ENCODE peak calls at places on chromosomes 2 and 18, in nine cellular contexts. F is astrocyte of the spinal cord, A is GM12864, B is endothelial cell, G is HL-60, R is PC-3, W is glutamatergic neuron, O is NB4, D is progenitor cell of endocrine pancreas. P is an unnamed sample.

GRCh38 chr2:71824436-71824835 is 323.2 kb downstream of the CYP26B1 start:
- DNase-seq in O (no peak), A (no peak), F (no peak), R (no peak), B (no peak), D (no peak), W (no peak), G (no peak), P (no peak)

GRCh38 chr2:21036708-21037670 is 6.9 kb downstream of the APOB start:
- DNase-seq in R (no peak), F (no peak), O (no peak), G (no peak), B (no peak), W (no peak), A (no peak), D (no peak), P (no peak)

GRCh38 chr2:114797540-114797939 is 355.1 kb downstream of the DPP10 start:
- DNase-seq in B (no peak), W (no peak), R (no peak), G (no peak), F (no peak), A (no peak), O (no peak), D (no peak), P (no peak)

GRCh38 chr2:29367986-29368677 is 252.9 kb downstream of the CLIP4 start:
- DNase-seq in F (peak), W (no peak), B (no peak), G (no peak), R (peak), O (no peak), A (no peak), D (no peak), P (no peak)

GRCh38 chr18:11124054-11124453 is 25.3 kb downstream of the PIEZO2 start:
- DNase-seq in F (no peak), W (no peak), G (no peak), A (no peak), R (no peak), O (no peak), D (no peak), B (no peak), P (no peak)

GRCh38 chr2:200703132-200703925 is 108.4 kb upstream of the BZW1 start:
- DNase-seq in W (no peak), G (peak), R (peak), A (no peak), O (peak), D (no peak), B (peak), F (peak), P (no peak)

GRCh38 chr2:205763708-205764501 is 81.6 kb downstream of the NRP2 start:
- DNase-seq in G (peak), B (peak), D (peak), A (no peak), W (peak), O (peak), F (peak), R (no peak), P (peak)

GRCh38 chr2:96267159-96267971 is 1.3 kb downstream of the CIAO1 start:
- DNase-seq in W (peak), D (no peak), G (peak), A (no peak), O (peak), B (peak), F (peak), R (peak), P (peak)

GRCh38 chr2:33484042-33484621 is 7.7 kb downstream of the RASGRP3 start:
- DNase-seq in D (no peak), R (no peak), G (no peak), B (no peak), F (no peak), A (no peak), W (no peak), O (no peak), P (no peak)

GRCh38 chr2:95026471-95027368 is 1.2 kb downstream of the MAL start:
- DNase-seq in B (no peak), G (no peak), F (no peak), W (peak), A (no peak), O (no peak), R (no peak), D (no peak), P (peak)

GRCh38 chr2:20137884-20138283 is 86.5 kb upstream of the LAPTM4A start:
- DNase-seq in W (no peak), O (no peak), A (no peak), B (no peak), F (no peak), G (no peak), R (no peak), D (no peak), P (no peak)

GRCh38 chr18:72504866-72505265 is 39.3 kb downstream of the CBLN2 start:
- DNase-seq in R (no peak), O (no peak), F (no peak), W (no peak), B (no peak), A (no peak), G (no peak), D (no peak), P (no peak)

GRCh38 chr2:132415256-132416079 is 1.1 kb upstream of the GPR39 start:
- DNase-seq in G (no peak), W (peak), D (peak), R (peak), A (no peak), O (no peak), F (peak), B (no peak), P (no peak)

GRCh38 chr2:27095427-27095744 is 8.8 kb downstream of the KHK start:
- DNase-seq in D (no peak), B (no peak), O (no peak), F (no peak), R (no peak), G (no peak), W (no peak), A (no peak), P (no peak)

GRCh38 chr2:186422226-186422625 is 63.8 kb upstream of the ZC3H15 start:
- DNase-seq in A (no peak), O (peak), W (no peak), D (no peak), G (no peak), F (peak), R (peak), B (no peak), P (no peak)

GRCh38 chr18:27110319-27110718 is 74.8 kb downstream of the CHST9 start:
- DNase-seq in R (no peak), G (no peak), D (no peak), F (no peak), B (no peak), W (no peak), O (no peak), A (no peak), P (no peak)

GRCh38 chr2:156356006-156356764 is 23.7 kb upstream of the NR4A2 start:
- DNase-seq in F (peak), W (no peak), R (peak), O (peak), A (no peak), G (peak), D (no peak), B (no peak), P (no peak)

GRCh38 chr2:36528761-36529392 is 69.1 kb downstream of the FEZ2 start:
- DNase-seq in F (peak), A (no peak), B (no peak), W (no peak), R (no peak), O (no peak), G (no peak), D (no peak), P (no peak)

GRCh38 chr2:233758849-233759248 is 1.2 kb upstream of the UGT1A1 start:
- DNase-seq in R (no peak), O (no peak), D (no peak), W (no peak), G (no peak), F (no peak), B (no peak), A (no peak), P (no peak)

GRCh38 chr2:7289697-7290096 is 372.5 kb downstream of the RNF144A start:
- DNase-seq in W (no peak), F (no peak), A (no peak), B (no peak), G (no peak), D (no peak), O (no peak), R (no peak), P (no peak)

GRCh38 chr2:8445580-8445979 is 236.3 kb upstream of the ID2 start:
- DNase-seq in R (no peak), F (no peak), B (no peak), G (no peak), W (no peak), D (no peak), A (no peak), O (no peak), P (peak)

DNA sequence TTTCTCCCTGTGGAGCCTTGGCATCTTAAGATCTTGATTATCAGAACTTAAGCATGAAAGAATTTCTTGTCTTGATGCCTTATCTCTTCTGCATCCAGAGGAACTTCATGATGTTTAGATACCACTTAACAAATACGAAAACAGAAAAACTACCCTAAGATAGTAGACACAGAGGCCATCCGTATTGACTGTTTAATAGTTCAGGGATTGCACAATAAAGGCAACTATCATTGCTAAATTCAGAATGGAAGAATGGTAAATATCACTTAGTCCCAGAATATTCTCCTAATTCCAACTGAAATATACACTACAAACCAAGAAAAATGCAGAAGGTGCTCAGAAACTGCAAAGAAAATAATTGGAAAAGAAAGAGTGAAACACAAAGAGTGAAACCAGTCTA is 214.6 kb upstream of the VWC2L start:
- DNase-seq in B (no peak), F (no peak), G (no peak), A (no peak), R (no peak), O (no peak), D (no peak), W (no peak), P (no peak)
- TF ChIP-seq CTCF in B (no peak), F (no peak), G (no peak), A (no peak), R (no peak), O (no peak), D (no peak), W (no peak), P (no peak)

DNA sequence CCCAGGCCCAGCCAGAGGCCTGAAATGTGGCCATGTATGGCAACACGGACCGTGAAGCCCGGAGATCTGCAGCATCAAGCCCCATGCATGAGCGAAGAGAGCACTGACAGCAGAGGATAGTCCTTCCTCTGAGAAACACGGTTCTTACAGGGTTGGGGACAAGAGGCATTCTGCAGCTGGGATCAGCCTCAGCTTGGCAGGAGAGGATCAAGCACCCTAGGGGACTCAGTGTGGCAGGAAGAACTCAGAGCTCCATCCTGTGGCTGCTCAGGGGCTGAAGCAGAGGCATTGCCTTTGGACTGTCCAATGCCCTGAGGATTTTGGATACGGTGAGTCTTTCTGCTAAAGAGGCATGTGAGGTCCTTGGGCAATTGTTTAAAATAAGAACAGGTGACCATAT is 368.7 kb downstream of the ZNF516 start:
- DNase-seq in D (no peak), W (peak), G (no peak), A (no peak), F (no peak), B (peak), R (no peak), O (peak), P (peak)
- TF ChIP-seq CTCF in D (peak), W (no peak), G (no peak), A (no peak), F (no peak), B (no peak), R (no peak), O (peak), P (peak)

GRCh38 chr2:234996467-234997270 is 44.9 kb downstream of the SH3BP4 start:
- DNase-seq in O (no peak), D (no peak), F (peak), W (no peak), G (no peak), A (no peak), R (peak), B (peak), P (peak)
- TF ChIP-seq CTCF in O (no peak), D (peak), F (peak), W (no peak), G (no peak), A (no peak), R (no peak), B (no peak), P (peak)

GRCh38 chr18:23243178-23243577 is 107.9 kb downstream of the CABLES1 start:
- DNase-seq in F (no peak), G (peak), O (peak), W (no peak), R (no peak), B (no peak), D (no peak), A (no peak), P (peak)
- TF ChIP-seq CTCF in F (no peak), G (peak), O (no peak), W (no peak), R (no peak), B (no peak), D (no peak), A (peak), P (peak)

DNA sequence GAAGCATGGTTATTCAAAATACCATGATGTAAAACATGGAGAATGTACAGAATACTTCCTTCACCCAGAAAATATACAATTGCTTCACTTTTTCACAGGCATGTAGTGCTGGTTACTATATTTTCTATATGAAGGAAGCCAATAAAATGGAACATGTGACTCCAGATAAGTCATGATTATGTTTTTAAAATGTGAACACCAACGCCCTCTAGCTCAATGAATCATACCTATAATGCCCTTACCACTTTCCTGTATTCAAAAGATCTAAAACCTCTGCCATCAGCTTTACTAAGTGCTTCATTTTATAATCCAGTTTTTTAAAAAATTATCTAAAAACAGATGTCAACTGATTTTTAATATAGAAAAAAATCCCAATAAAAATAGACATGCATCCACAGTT is 59.9 kb downstream of the SMAD2 start:
- DNase-seq in F (no peak), B (no peak), D (no peak), A (no peak), G (no peak), O (peak), R (peak), W (no peak), P (no peak)
- TF ChIP-seq CTCF in F (no peak), B (no peak), D (no peak), A (no peak), G (no peak), O (no peak), R (peak), W (no peak), P (no peak)

P was measured in endodermal cell.